ENCODE peak calls at places on chromosome 12, in seven cellular contexts. D is ovary; U is PC-9; R is CD4-positive, CD25-positive, alpha-beta regulatory T cell; G is Peyer's patch; T is CD4-positive, alpha-beta T cell; S is spleen. E is an unnamed sample.

GRCh38 chr12:124754949-124755800 is 108.5 kb downstream of the SCARB1 start:
- DNase-seq in D (peak; percentile 83), R (no peak), G (peak; percentile 60), T (no peak), U (no peak), S (peak; percentile 84), E (peak; percentile 73)

GRCh38 chr12:12333407-12333831 is 16.6 kb downstream of the MANSC1 start:
- DNase-seq in S (peak; percentile 7), D (no peak), G (no peak), T (no peak), U (peak; percentile 63), R (no peak), E (no peak)

GRCh38 chr12:49043241-49043640 is 17.4 kb downstream of the KMT2D start:
- DNase-seq in S (no peak), G (no peak), D (no peak), U (no peak), R (no peak), T (no peak), E (no peak)

GRCh38 chr12:81010641-81011040 is 67.2 kb upstream of the ACSS3 start:
- DNase-seq in T (no peak), R (no peak), U (no peak), G (no peak), S (no peak), D (no peak), E (no peak)

GRCh38 chr12:104605685-104606084 is 148.9 kb downstream of the CHST11 start:
- DNase-seq in D (no peak), G (no peak), T (no peak), R (no peak), S (no peak), U (no peak), E (no peak)

GRCh38 chr12:70849265-70849960 is 71.1 kb downstream of the PTPRR start:
- DNase-seq in G (no peak), U (no peak), D (no peak), R (no peak), T (no peak), S (no peak), E (no peak)

GRCh38 chr12:46450279-46450748 is 77.7 kb upstream of the SLC38A2 start:
- DNase-seq in G (peak; percentile 84), S (no peak), T (no peak), D (peak; percentile 56), U (no peak), R (no peak), E (no peak)

GRCh38 chr12:38527631-38528030 is 211.1 kb downstream of the ALG10B start:
- DNase-seq in T (no peak), R (no peak), S (no peak), G (no peak), U (no peak), D (no peak), E (no peak)

GRCh38 chr12:6471992-6472366 is 1.5 kb upstream of the VAMP1 start:
- DNase-seq in U (no peak), G (no peak), R (no peak), D (no peak), S (no peak), T (no peak), E (no peak)

GRCh38 chr12:124568431-124569374 is 1.3 kb upstream of the NCOR2 start:
- DNase-seq in S (no peak), T (peak; percentile 25), R (no peak), U (peak; percentile 54), D (peak; percentile 83), G (peak; percentile 65), E (no peak)

GRCh38 chr12:75289678-75290200 is 40.4 kb downstream of the CAPS2 start:
- DNase-seq in T (no peak), R (no peak), D (no peak), U (no peak), S (no peak), G (no peak), E (no peak)

GRCh38 chr12:109517619-109518018 is 40.2 kb downstream of the UBE3B start:
- DNase-seq in T (no peak), S (no peak), G (no peak), D (no peak), R (no peak), U (no peak), E (no peak)

GRCh38 chr12:1539135-1539534 is 55.2 kb downstream of the FBXL14 start:
- DNase-seq in S (no peak), R (no peak), T (no peak), U (no peak), D (no peak), G (no peak), E (no peak)

GRCh38 chr12:81206425-81206824 is 128.5 kb downstream of the ACSS3 start:
- DNase-seq in S (no peak), U (no peak), R (no peak), D (no peak), T (no peak), G (no peak), E (no peak)

GRCh38 chr12:46389130-46389616 is 16.6 kb upstream of the SLC38A2 start:
- DNase-seq in S (no peak), D (no peak), T (no peak), G (no peak), R (no peak), U (no peak), E (no peak)

GRCh38 chr12:91406920-91407341 is 224.3 kb upstream of the DCN start:
- DNase-seq in T (no peak), U (peak; percentile 60), S (no peak), D (no peak), G (no peak), R (no peak), E (no peak)

GRCh38 chr12:2825133-2825532 is 9.7 kb downstream of the NRIP2 start:
- DNase-seq in G (no peak), U (no peak), D (no peak), R (no peak), S (no peak), T (no peak), E (no peak)
- H3K27ac ChIP-seq in G (no peak overlapping the region), U (no peak overlapping the region), D (no peak overlapping the region), R (no peak overlapping the region), S (no peak overlapping the region), T (no peak overlapping the region), E (peak overlapping the region; percentile 52)

DNA sequence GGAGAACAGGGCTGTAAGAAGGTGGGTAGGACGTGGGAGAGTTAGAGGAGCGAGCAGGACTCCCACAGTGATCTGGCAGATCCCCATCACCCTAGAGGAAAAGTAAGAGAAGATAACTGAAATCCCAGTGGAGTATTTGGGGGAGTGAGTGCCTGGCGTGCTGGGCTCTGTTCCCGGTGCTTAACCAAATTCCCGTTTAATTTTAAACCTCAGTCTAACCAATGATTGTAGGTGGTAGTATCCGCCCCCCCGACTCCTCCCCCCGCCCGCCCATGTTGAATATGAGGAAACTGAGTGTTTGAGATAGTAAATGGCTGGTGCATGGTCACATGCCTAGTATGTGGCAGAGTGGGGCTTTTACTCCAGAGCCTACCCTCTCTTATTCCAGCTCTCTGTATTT is 1.2 kb downstream of the TARBP2 start:
- DNase-seq in S (no peak), G (no peak), T (no peak), U (no peak), D (peak; percentile 50), R (no peak), E (no peak)
- H3K27ac ChIP-seq in S (no peak overlapping the region), G (peak overlapping the region; percentile 98), T (no peak overlapping the region), U (no peak overlapping the region), D (peak overlapping the region; percentile 37), R (no peak overlapping the region), E (peak overlapping the region; percentile 99)

GRCh38 chr12:90085491-90086274 is 377.0 kb upstream of the ATP2B1 start:
- DNase-seq in U (no peak), R (no peak), D (no peak), S (no peak), T (no peak), G (no peak), E (no peak)

GRCh38 chr12:90084018-90084417 is 375.4 kb upstream of the ATP2B1 start:
- DNase-seq in T (no peak), R (no peak), S (no peak), U (no peak), D (no peak), G (no peak), E (no peak)

GRCh38 chr12:90090929-90091651 is 382.5 kb upstream of the ATP2B1 start:
- DNase-seq in T (no peak), G (peak; percentile 70), R (no peak), U (peak; percentile 78), D (peak; percentile 13), S (no peak), E (no peak)

GRCh38 chr12:90091809-90092208 is 383.2 kb upstream of the ATP2B1 start:
- DNase-seq in T (no peak), G (no peak), U (no peak), S (no peak), D (no peak), R (no peak), E (no peak)

GRCh38 chr12:90086281-90086680 is 377.6 kb upstream of the ATP2B1 start:
- DNase-seq in G (no peak), U (no peak), D (no peak), T (no peak), R (no peak), S (no peak), E (no peak)
- H3K27ac ChIP-seq in G (no peak overlapping the region), U (no peak overlapping the region), D (no peak overlapping the region), T (no peak overlapping the region), R (no peak overlapping the region), S (no peak overlapping the region), E (no peak overlapping the region)

GRCh38 chr12:113080692-113081091 is 24.2 kb downstream of the DTX1 start:
- DNase-seq in G (no peak), R (no peak), D (no peak), T (no peak), S (no peak), U (no peak), E (no peak)
- H3K27ac ChIP-seq in G (no peak overlapping the region), R (no peak overlapping the region), D (no peak overlapping the region), T (no peak overlapping the region), S (no peak overlapping the region), U (no peak overlapping the region), E (no peak overlapping the region)

GRCh38 chr12:52059582-52060497 is 8.6 kb downstream of the NR4A1 start:
- DNase-seq in G (no peak), S (no peak), D (peak; percentile 74), U (no peak), T (no peak), R (no peak), E (no peak)

GRCh38 chr12:52061470-52062166 is 8.2 kb upstream of the ATG101 start:
- DNase-seq in G (no peak), S (no peak), T (no peak), U (no peak), R (no peak), D (peak; percentile 58), E (peak; percentile 92)

GRCh38 chr12:52058631-52059324 is 7.5 kb downstream of the NR4A1 start:
- DNase-seq in U (no peak), T (no peak), S (no peak), D (peak; percentile 76), R (no peak), G (no peak), E (peak; percentile 57)

GRCh38 chr12:52062167-52063080 is 7.4 kb upstream of the ATG101 start:
- DNase-seq in G (no peak), D (peak; percentile 55), T (no peak), U (no peak), R (no peak), S (no peak), E (no peak)

GRCh38 chr12:52060498-52061177 is 9.1 kb upstream of the ATG101 start:
- DNase-seq in R (no peak), S (no peak), U (no peak), G (no peak), T (no peak), D (no peak), E (no peak)
- H3K27ac ChIP-seq in R (no peak overlapping the region), S (no peak overlapping the region), U (no peak overlapping the region), G (no peak overlapping the region), T (no peak overlapping the region), D (no peak overlapping the region), E (peak overlapping the region; percentile 53)

E was measured in caudate nucleus.